ENCODE peak calls at places on chromosomes 1 and 21, in seven cellular contexts. I is GM12892, J is A549, B is adrenal gland, V is sigmoid colon, Z is stomach, L is prostate gland. U is an unnamed sample.

GRCh38 chr1:52237430-52237829 is 95.5 kb downstream of the ZFYVE9 start:
- DNase-seq in I (no peak), J (no peak), B (no peak), V (no peak), Z (no peak), L (no peak), U (peak; percentile 20)

GRCh38 chr1:10671551-10672375 is 124.7 kb downstream of the CASZ1 start:
- DNase-seq in I (no peak), J (no peak), B (peak; percentile 38), V (no peak), Z (no peak), L (no peak), U (no peak)

GRCh38 chr1:44270666-44271628 is 57.7 kb downstream of the DMAP1 start:
- DNase-seq in I (no peak), J (no peak), B (no peak), V (no peak), Z (no peak), L (no peak), U (no peak)

GRCh38 chr21:45151484-45152115 is 77.2 kb downstream of the ADARB1 start:
- DNase-seq in I (no peak), J (no peak), B (no peak), V (peak; percentile 50), Z (no peak), L (no peak), U (no peak)

GRCh38 chr1:29962356-29962755 is 726.0 kb downstream of the PTPRU start:
- DNase-seq in I (no peak), J (no peak), B (no peak), V (peak; percentile 24), Z (no peak), L (no peak), U (no peak)

GRCh38 chr1:180252638-180253536 is 22.8 kb downstream of the LHX4 start:
- DNase-seq in I (peak; percentile 63), J (peak; percentile 71), B (peak; percentile 79), V (peak; percentile 77), Z (peak; percentile 78), L (peak; percentile 31), U (peak; percentile 76)

GRCh38 chr1:25899792-25900191 is 6.4 kb downstream of the STMN1 start:
- DNase-seq in I (no peak), J (no peak), B (no peak), V (no peak), Z (no peak), L (no peak), U (no peak)

GRCh38 chr1:46529031-46529630 is 22.3 kb downstream of the KNCN start:
- DNase-seq in I (no peak), J (no peak), B (no peak), V (no peak), Z (no peak), L (no peak), U (no peak)

GRCh38 chr1:178267646-178268094 is 173.8 kb downstream of the RASAL2 start:
- DNase-seq in I (no peak), J (no peak), B (no peak), V (no peak), Z (no peak), L (no peak), U (peak; percentile 18)

GRCh38 chr1:147598631-147599361 is 57.5 kb downstream of the BCL9 start:
- DNase-seq in I (no peak), J (peak; percentile 8), B (peak; percentile 39), V (peak; percentile 83), Z (peak; percentile 29), L (no peak), U (no peak)

GRCh38 chr1:36115931-36116330 is 9.1 kb downstream of the COL8A2 start:
- DNase-seq in I (no peak), J (no peak), B (no peak), V (no peak), Z (no peak), L (no peak), U (no peak)

GRCh38 chr1:178774263-178774662 is 49.2 kb downstream of the RALGPS2 start:
- DNase-seq in I (no peak), J (no peak), B (no peak), V (no peak), Z (no peak), L (no peak), U (no peak)

GRCh38 chr1:13935336-13935735 is 235.3 kb downstream of the PRDM2 start:
- DNase-seq in I (no peak), J (no peak), B (no peak), V (no peak), Z (no peak), L (no peak), U (no peak)

GRCh38 chr1:45583264-45583665 is 576 bp upstream of the NASP start:
- DNase-seq in I (peak; percentile 88), J (peak; percentile 97), B (peak; percentile 99), V (peak; percentile 99), Z (peak; percentile 94), L (peak; percentile 95), U (peak; percentile 95)

GRCh38 chr1:2248127-2248826 is 20.2 kb downstream of the SKI start:
- DNase-seq in I (no peak), J (no peak), B (no peak), V (no peak), Z (peak; percentile 89), L (peak; percentile 81), U (no peak)
- TF ChIP-seq POLR2A in I (no peak), J (no peak), B (no peak), V (no peak), Z (no peak), L (no peak), U (no peak)

GRCh38 chr1:20198918-20199317 is 12.6 kb upstream of the PLA2G2C start:
- DNase-seq in I (no peak), J (no peak), B (no peak), V (no peak), Z (no peak), L (no peak), U (no peak)

GRCh38 chr1:20199840-20200239 is 13.5 kb upstream of the PLA2G2C start:
- DNase-seq in I (no peak), J (no peak), B (no peak), V (no peak), Z (no peak), L (no peak), U (no peak)

GRCh38 chr1:20198296-20198695 is 12.0 kb upstream of the PLA2G2C start:
- DNase-seq in I (no peak), J (no peak), B (no peak), V (no peak), Z (no peak), L (no peak), U (no peak)

GRCh38 chr1:20200966-20201365 is 14.6 kb upstream of the PLA2G2C start:
- DNase-seq in I (no peak), J (no peak), B (no peak), V (no peak), Z (no peak), L (no peak), U (no peak)

GRCh38 chr1:20199410-20199809 is 13.1 kb upstream of the PLA2G2C start:
- DNase-seq in I (no peak), J (no peak), B (no peak), V (no peak), Z (no peak), L (no peak), U (no peak)
- TF ChIP-seq POLR2A in I (no peak), J (no peak), B (no peak), V (no peak), Z (no peak), L (no peak), U (no peak)

GRCh38 chr1:64337476-64337875 is 132.5 kb upstream of the CACHD1 start:
- DNase-seq in I (no peak), J (no peak), B (no peak), V (no peak), Z (no peak), L (no peak), U (no peak)
- TF ChIP-seq POLR2A in I (no peak), J (no peak), B (no peak), V (no peak), Z (no peak), L (no peak), U (no peak)

DNA sequence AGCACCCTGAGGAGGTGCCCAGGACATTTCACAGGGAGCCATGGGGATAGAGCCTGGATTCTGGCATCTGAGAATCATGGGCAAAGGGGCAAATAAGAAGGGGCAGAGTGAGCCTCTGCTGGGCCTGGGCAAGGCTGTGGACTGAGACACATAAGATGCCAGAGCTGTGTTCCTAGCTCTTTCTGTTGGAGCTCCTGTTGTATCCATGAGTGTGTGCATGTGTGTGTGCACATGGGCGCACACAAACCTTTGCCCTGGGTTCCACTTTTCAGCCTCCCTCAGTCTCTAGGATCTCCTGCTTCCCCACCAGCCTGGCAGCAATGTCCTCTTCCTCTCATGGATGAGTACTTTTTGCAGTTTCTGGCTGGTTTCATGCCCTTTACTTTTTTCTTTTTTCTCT is 44.0 kb downstream of the ATF3 start:
- DNase-seq in I (no peak), J (no peak), B (no peak), V (no peak), Z (no peak), L (no peak), U (no peak)
- TF ChIP-seq POLR2A in I (no peak), J (no peak), B (no peak), V (no peak), Z (no peak), L (no peak), U (no peak)

GRCh38 chr1:202624088-202624780 is 86.0 kb downstream of the SYT2 start:
- DNase-seq in I (no peak), J (no peak), B (no peak), V (no peak), Z (no peak), L (no peak), U (no peak)

GRCh38 chr1:202624781-202625108 is 85.5 kb downstream of the SYT2 start:
- DNase-seq in I (no peak), J (no peak), B (no peak), V (no peak), Z (no peak), L (no peak), U (no peak)

GRCh38 chr1:202623075-202623474 is 87.2 kb downstream of the SYT2 start:
- DNase-seq in I (no peak), J (no peak), B (peak; percentile 13), V (peak; percentile 85), Z (no peak), L (no peak), U (peak; percentile 35)

GRCh38 chr1:202621446-202621845 is 88.8 kb downstream of the SYT2 start:
- DNase-seq in I (no peak), J (no peak), B (no peak), V (no peak), Z (no peak), L (no peak), U (no peak)

GRCh38 chr1:202622388-202622787 is 87.9 kb downstream of the SYT2 start:
- DNase-seq in I (no peak), J (no peak), B (no peak), V (no peak), Z (no peak), L (no peak), U (no peak)
- TF ChIP-seq POLR2A in I (no peak), J (no peak), B (no peak), V (no peak), Z (no peak), L (no peak), U (no peak)